ENCODE peak calls at places on chromosomes 4 and X, in four cellular contexts. D, C, F and E are unnamed samples.

GRCh38 chr4:122450847-122451246 is 5.7 kb downstream of the IL2 start:
- DNase-seq in D (peak; percentile 19), C (no peak), F (peak; percentile 4), E (no peak)

GRCh38 chr4:121668368-121669162 is 28.2 kb downstream of the ANXA5 start:
- DNase-seq in D (peak; percentile 88), C (no peak), F (no peak), E (no peak)

GRCh38 chrX:119654112-119654531 is 38.8 kb downstream of the SEPTIN6 start:
- DNase-seq in D (peak; percentile 83), C (peak; percentile 78), F (no peak), E (no peak)

GRCh38 chr4:65559270-65559669 is 111.0 kb downstream of the EPHA5 start:
- DNase-seq in D (no peak), C (no peak), F (no peak), E (no peak)

GRCh38 chr4:73976716-73977115 is 5.1 kb downstream of the PF4 start:
- DNase-seq in D (peak; percentile 87), C (no peak), F (no peak), E (no peak)

GRCh38 chr4:146121757-146122156 is 53.8 kb upstream of the LSM6 start:
- DNase-seq in D (peak; percentile 28), C (no peak), F (no peak), E (no peak)

GRCh38 chr4:10085386-10085785 is 31.2 kb downstream of the WDR1 start:
- DNase-seq in D (no peak), C (peak; percentile 21), F (no peak), E (no peak)

GRCh38 chr4:76943129-76943620 is 6.4 kb upstream of the SEPTIN11 start:
- DNase-seq in D (peak; percentile 84), C (no peak), F (no peak), E (no peak)

GRCh38 chr4:98663226-98664006 is 5.0 kb upstream of the TSPAN5 start:
- DNase-seq in D (no peak), C (no peak), F (no peak), E (peak; percentile 80)

GRCh38 chr4:120749445-120750151 is 172.9 kb downstream of the PRDM5 start:
- DNase-seq in D (no peak), C (no peak), F (peak; percentile 98), E (peak; percentile 13)

GRCh38 chrX:126448681-126449080 is 103.9 kb downstream of the DCAF12L1 start:
- DNase-seq in D (no peak), C (no peak), F (no peak), E (no peak)

GRCh38 chr4:10108391-10108790 is 8.2 kb downstream of the WDR1 start:
- DNase-seq in D (no peak), C (no peak), F (no peak), E (no peak)

GRCh38 chrX:88560673-88561330 is 186.2 kb upstream of the CPXCR1 start:
- DNase-seq in D (no peak), C (no peak), F (no peak), E (no peak)

GRCh38 chr4:101777431-101777830 is 13.1 kb upstream of the BANK1 start:
- DNase-seq in D (no peak), C (no peak), F (no peak), E (no peak)

GRCh38 chr4:123924536-123924935 is 527.9 kb downstream of the SPRY1 start:
- DNase-seq in D (peak; percentile 43), C (no peak), F (no peak), E (no peak)

GRCh38 chr4:16843831-16844508 is 54.5 kb downstream of the LDB2 start:
- DNase-seq in D (peak; percentile 74), C (no peak), F (no peak), E (no peak)

GRCh38 chr4:15913631-15913970 is 24.9 kb downstream of the FGFBP1 start:
- DNase-seq in D (peak; percentile 95), C (no peak), F (no peak), E (no peak)

DNA sequence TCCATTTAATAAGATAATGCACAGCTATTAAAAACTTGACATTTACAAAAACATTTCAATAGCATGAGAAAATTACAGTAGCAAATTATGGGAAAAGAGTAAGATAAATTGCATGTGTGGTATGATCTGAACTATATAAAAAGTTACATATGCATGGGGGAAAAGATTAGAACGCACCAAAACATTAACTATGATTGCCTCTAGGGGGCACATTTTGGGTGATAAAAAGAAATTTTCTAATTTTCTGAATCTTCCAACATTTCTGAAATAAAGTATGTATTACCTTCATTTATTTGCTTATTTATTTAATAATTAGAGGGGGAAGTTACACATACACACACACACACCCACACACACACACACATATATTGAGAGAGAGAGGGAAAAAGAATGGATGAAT is 19.6 kb upstream of the KDM5C start:
- DNase-seq in D (no peak), C (no peak), F (no peak), E (no peak)
- TF ChIP-seq CTCF in D (peak; percentile 38), C (no peak), F (peak; percentile 67), E (peak; percentile 39)

DNA sequence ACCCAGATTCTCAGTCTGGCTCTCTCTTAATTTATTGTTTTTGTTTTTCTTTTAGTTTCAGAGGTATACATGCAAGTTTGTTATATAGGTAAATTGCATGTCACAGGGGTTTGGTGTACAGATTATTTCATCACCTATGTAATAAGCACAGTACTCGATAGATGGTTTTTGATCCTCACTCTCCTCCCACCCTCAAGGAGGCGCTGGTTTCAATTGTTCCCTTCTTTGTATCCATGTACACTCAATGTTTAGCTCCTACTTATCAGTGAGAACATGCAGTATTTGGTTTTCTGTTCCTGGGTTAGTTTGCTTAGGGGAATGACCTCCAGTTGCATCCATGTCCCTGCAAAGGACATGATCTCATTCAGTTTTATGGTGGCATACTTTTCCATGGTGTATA is 198.4 kb downstream of the STK32B start:
- DNase-seq in D (no peak), C (no peak), F (no peak), E (no peak)
- TF ChIP-seq CTCF in D (no peak), C (no peak), F (no peak), E (no peak)

DNA sequence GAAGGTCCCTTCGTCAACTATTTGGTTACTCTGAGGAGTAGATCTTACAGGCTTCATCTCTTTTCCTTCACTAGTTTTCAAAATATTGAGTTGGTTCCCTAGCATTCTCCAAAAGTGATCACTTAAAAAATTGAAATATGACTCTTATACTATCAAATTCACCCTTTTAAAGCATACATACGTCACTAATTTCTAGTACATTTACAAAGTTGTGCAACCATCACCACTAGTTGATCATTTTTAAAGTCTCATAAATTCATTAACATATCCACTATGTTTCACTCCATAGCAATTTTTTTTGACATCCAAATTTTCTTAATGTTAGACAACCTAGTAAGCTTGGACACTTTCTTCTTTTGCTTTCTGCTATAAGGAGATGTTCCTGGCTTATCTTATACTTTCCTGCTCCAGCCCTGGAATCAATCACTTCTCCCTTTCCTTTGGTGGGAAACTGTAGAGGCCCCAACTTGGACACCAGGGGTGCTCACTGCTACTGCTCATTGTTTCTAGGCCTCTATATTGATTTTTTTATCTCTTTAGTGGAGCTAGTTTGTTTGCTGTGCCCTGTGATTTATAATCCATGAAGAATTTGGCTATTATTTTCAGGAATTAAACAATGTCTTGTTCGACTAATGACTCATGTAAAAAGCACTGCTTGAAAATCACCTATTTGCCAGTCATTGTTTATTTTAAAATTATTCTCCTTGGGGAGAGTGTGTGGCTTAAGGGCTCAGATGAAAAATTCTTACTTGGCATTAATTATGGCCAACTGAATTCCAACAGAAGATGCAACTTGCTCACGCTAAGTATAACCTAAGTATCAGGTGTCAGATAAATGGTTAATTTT is 4.0 kb upstream of the ZFX start:
- DNase-seq in D (no peak), C (no peak), F (no peak), E (no peak)
- TF ChIP-seq CTCF in D (peak; percentile 4), C (no peak), F (peak; percentile 13), E (no peak)

DNA sequence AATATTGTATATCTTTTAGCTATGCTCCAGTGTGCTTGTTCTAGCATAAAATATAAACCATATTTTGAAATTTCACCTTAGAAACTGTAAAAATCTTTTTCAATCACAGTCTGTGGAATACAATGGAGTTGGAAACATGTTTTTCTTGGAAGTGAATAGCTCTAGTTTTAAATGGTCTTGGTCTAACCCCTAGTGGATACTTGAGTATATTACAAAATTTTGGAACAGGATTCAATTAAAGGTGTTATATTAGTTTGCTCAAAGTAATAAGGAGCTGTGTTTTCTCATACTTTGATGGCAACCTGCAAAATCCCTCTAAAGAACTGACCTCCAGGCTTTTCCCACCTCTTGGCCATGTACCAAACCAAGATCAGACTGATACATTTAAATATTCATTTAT is 48.2 kb downstream of the STK26 start:
- DNase-seq in D (peak; percentile 26), C (no peak), F (peak; percentile 9), E (no peak)
- TF ChIP-seq CTCF in D (peak; percentile 29), C (peak; percentile 19), F (peak; percentile 67), E (no peak)

GRCh38 chrX:135713795-135714194 is 356 bp downstream of the CT45A1 start:
- DNase-seq in D (no peak), C (no peak), F (no peak), E (no peak)

GRCh38 chrX:135707880-135708279 is 5.6 kb upstream of the CT45A1 start:
- DNase-seq in D (peak; percentile 0), C (no peak), F (peak; percentile 34), E (peak; percentile 25)
- TF ChIP-seq CTCF in D (no peak), C (no peak), F (peak; percentile 67), E (peak; percentile 60)

DNA sequence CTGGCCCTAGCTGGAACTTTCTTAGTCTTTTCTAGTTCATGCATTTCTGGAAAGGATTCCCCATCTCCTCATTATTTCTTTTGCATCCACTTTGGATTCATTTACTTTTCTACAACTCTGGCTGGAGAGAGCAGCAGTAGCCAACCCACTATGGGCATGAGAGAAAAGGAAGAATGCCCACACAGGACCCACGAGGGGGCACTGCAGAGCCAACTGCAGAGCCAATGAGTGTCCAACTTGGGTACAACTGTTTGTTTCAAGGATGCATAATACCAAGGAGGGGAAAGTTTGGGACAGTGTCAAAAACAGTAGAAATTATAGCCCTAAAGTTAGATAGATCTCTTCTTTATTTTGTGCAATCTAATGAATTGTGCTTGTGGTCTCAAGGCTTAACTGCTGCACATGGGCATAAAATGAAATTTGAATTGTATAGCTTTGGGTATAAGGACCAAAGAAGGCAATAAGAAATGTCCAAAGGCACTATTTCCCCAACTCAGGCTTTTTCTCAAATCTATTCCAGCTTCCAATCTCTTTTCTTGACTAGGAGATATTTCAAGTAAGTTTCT is 230.6 kb downstream of the NSUN7 start:
- DNase-seq in D (peak; percentile 46), C (no peak), F (peak; percentile 51), E (no peak)
- TF ChIP-seq CTCF in D (peak; percentile 55), C (no peak), F (peak; percentile 79), E (peak; percentile 56)

GRCh38 chr4:163701915-163702314 is 207.4 kb downstream of the TMA16 start:
- DNase-seq in D (no peak), C (no peak), F (no peak), E (peak; percentile 10)
- TF ChIP-seq CTCF in D (no peak), C (no peak), F (no peak), E (no peak)

GRCh38 chr4:52861879-52862604 is at the start of gene RASL11B:
- DNase-seq in D (peak; percentile 79), C (peak; percentile 85), F (no peak), E (peak; percentile 98)
- TF ChIP-seq CTCF in D (no peak), C (no peak), F (no peak), E (peak; percentile 11)